ENCODE peak calls at places on chromosomes 5 and 9, in five cellular contexts. S is NCI-H1048, T is HCT116, N is fibroblast of lung, J is BJ. B is an unnamed sample.

GRCh38 chr9:136385015-136385414 is 11.5 kb upstream of the CARD9 start:
- DNase-seq in T (no peak), S (no peak), N (no peak), J (no peak), B (no peak)

GRCh38 chr9:71506821-71507220 is 261.5 kb downstream of the CEMIP2 start:
- DNase-seq in S (no peak), J (peak; percentile 16), T (no peak), N (peak; percentile 12), B (peak; percentile 97)

GRCh38 chr9:122806661-122807060 is 6.7 kb downstream of the OR1K1 start:
- DNase-seq in J (no peak), T (no peak), S (no peak), N (no peak), B (peak; percentile 8)

GRCh38 chr5:107680099-107680498 is 9.4 kb upstream of the EFNA5 start:
- DNase-seq in S (no peak), N (no peak), T (no peak), J (no peak), B (peak; percentile 73)

GRCh38 chr5:171957591-171958251 is 48.7 kb downstream of the FBXW11 start:
- DNase-seq in S (no peak), J (no peak), T (no peak), N (no peak), B (no peak)

GRCh38 chr5:37112383-37112991 is 136.7 kb downstream of the CPLANE1 start:
- DNase-seq in S (no peak), N (no peak), J (no peak), T (no peak), B (peak; percentile 30)

GRCh38 chr9:33687779-33688178 is 107.6 kb upstream of the PRSS3 start:
- DNase-seq in S (no peak), N (no peak), T (no peak), J (no peak), B (peak; percentile 54)

GRCh38 chr5:51488803-51489642 is 105.8 kb downstream of the ISL1 start:
- DNase-seq in T (no peak), J (no peak), N (no peak), S (no peak), B (no peak)

GRCh38 chr5:131521252-131521651 is 113.8 kb downstream of the RAPGEF6 start:
- DNase-seq in N (no peak), S (no peak), J (no peak), T (no peak), B (peak; percentile 80)

GRCh38 chr5:14025566-14026276 is 81.2 kb upstream of the DNAH5 start:
- DNase-seq in S (no peak), J (no peak), T (no peak), N (no peak), B (peak; percentile 61)

GRCh38 chr5:167049043-167049663 is 1242.3 kb upstream of the WWC1 start:
- DNase-seq in S (no peak), T (peak; percentile 0), N (peak; percentile 70), J (no peak), B (peak; percentile 65)

GRCh38 chr5:69265931-69266330 is 31.2 kb downstream of the CDK7 start:
- DNase-seq in T (peak; percentile 13), S (no peak), N (no peak), J (no peak), B (peak; percentile 15)

GRCh38 chr5:131534995-131535394 is 100.0 kb downstream of the RAPGEF6 start:
- DNase-seq in T (no peak), S (no peak), N (peak; percentile 8), J (no peak), B (no peak)

GRCh38 chr5:10489810-10490426 is 48.2 kb downstream of the ROPN1L start:
- DNase-seq in S (no peak), J (no peak), N (peak; percentile 24), T (no peak), B (no peak)

GRCh38 chr9:86708918-86709835 is 238.1 kb downstream of the GAS1 start:
- DNase-seq in T (no peak), N (no peak), J (no peak), S (no peak), B (no peak)

GRCh38 chr5:138438003-138438723 is 694 bp upstream of the REEP2 start:
- DNase-seq in T (no peak), J (no peak), N (no peak), S (no peak), B (peak; percentile 28)

GRCh38 chr9:14331120-14331519 is 17.2 kb upstream of the NFIB start:
- DNase-seq in T (no peak), J (no peak), S (no peak), N (no peak), B (no peak)

GRCh38 chr5:67493676-67494075 is 297.1 kb upstream of the CD180 start:
- DNase-seq in T (peak; percentile 3), J (no peak), N (peak; percentile 37), S (no peak), B (peak; percentile 46)

GRCh38 chr5:9599391-9599790 is 30.8 kb downstream of the TAS2R1 start:
- DNase-seq in N (no peak), T (no peak), J (no peak), S (no peak), B (no peak)

GRCh38 chr9:124629600-124629999 is 122.4 kb upstream of the NR5A1 start:
- DNase-seq in T (no peak), J (no peak), S (no peak), N (peak; percentile 56), B (peak; percentile 55)

GRCh38 chr9:131714821-131715220 is 25.1 kb downstream of the RAPGEF1 start:
- DNase-seq in J (no peak), S (no peak), N (no peak), T (no peak), B (no peak)

GRCh38 chr9:7370378-7370777 is 429.2 kb downstream of the DMAC1 start:
- DNase-seq in J (no peak), T (no peak), N (no peak), S (no peak), B (no peak)

GRCh38 chr9:68861436-68861835 is 152.5 kb downstream of the PRKACG start:
- DNase-seq in J (no peak), T (no peak), N (no peak), S (no peak), B (no peak)

GRCh38 chr5:81242906-81243436 is 9.8 kb downstream of the CKMT2 start:
- DNase-seq in J (no peak), N (no peak), S (no peak), T (no peak), B (no peak)

GRCh38 chr9:136354592-136355085 is 8.9 kb downstream of the DNLZ start:
- DNase-seq in N (peak; percentile 62), S (no peak), T (no peak), J (no peak), B (no peak)

GRCh38 chr9:93573204-93573828 is 3.1 kb upstream of the PHF2 start:
- DNase-seq in N (no peak), T (no peak), S (no peak), J (no peak), B (no peak)

GRCh38 chr9:9003184-9003583 is 1203.6 kb upstream of the DMAC1 start:
- DNase-seq in S (no peak), J (no peak), N (peak; percentile 58), T (no peak), B (peak; percentile 1)

GRCh38 chr5:168770996-168771395 is 191.8 kb upstream of the PANK3 start:
- DNase-seq in J (no peak), N (no peak), T (no peak), S (no peak), B (no peak)

GRCh38 chr9:113558632-113559502 is 95.3 kb downstream of the RGS3 start:
- DNase-seq in J (no peak), S (no peak), T (no peak), N (peak; percentile 98), B (no peak)

GRCh38 chr5:1294839-1295649 is at the start of gene TERT:
- DNase-seq in J (no peak), T (no peak), S (no peak), N (no peak), B (no peak)

GRCh38 chr9:37290881-37291485 is 131.5 kb upstream of the GRHPR start:
- DNase-seq in S (no peak), J (peak; percentile 74), N (peak; percentile 90), T (peak; percentile 21), B (peak; percentile 86)

GRCh38 chr9:38224941-38225340 is 155.9 kb upstream of the SHB start:
- DNase-seq in J (no peak), N (no peak), S (no peak), T (no peak), B (no peak)

GRCh38 chr9:112624711-112625707 is 92.9 kb downstream of the INIP start:
- DNase-seq in N (no peak), S (no peak), T (no peak), J (no peak), B (peak; percentile 33)

GRCh38 chr9:134066923-134067851 is 639 bp downstream of the BRD3 start:
- DNase-seq in S (no peak), T (no peak), J (no peak), N (peak; percentile 28), B (peak; percentile 32)

GRCh38 chr9:121453232-121453892 is 46.3 kb downstream of the GGTA1 start:
- DNase-seq in T (no peak), J (no peak), S (no peak), N (no peak), B (no peak)

GRCh38 chr5:44365351-44365750 is 23.9 kb downstream of the FGF10 start:
- DNase-seq in T (no peak), N (peak; percentile 85), J (peak; percentile 10), S (no peak), B (peak; percentile 33)

GRCh38 chr5:72556351-72557146 is 49.3 kb upstream of the ZNF366 start:
- DNase-seq in J (peak; percentile 28), T (no peak), S (no peak), N (peak; percentile 74), B (peak; percentile 45)

GRCh38 chr9:131312822-131313770 is 23.6 kb downstream of the PLPP7 start:
- DNase-seq in N (no peak), S (no peak), T (no peak), J (no peak), B (no peak)

GRCh38 chr9:74577956-74578355 is 80.8 kb downstream of the RORB start:
- DNase-seq in S (no peak), N (peak; percentile 8), J (no peak), T (peak; percentile 1), B (peak; percentile 17)

GRCh38 chr9:136920069-136920468 is 24.5 kb downstream of the FBXW5 start:
- DNase-seq in N (no peak), S (no peak), J (no peak), T (no peak), B (no peak)

B was measured in epithelial cell of esophagus.